ENCODE peak calls at places on chromosome 18, in five cellular contexts. N is osteoblast, I is EH, K is cardiac muscle cell, X is fibroblast of mammary gland. J is an unnamed sample.

GRCh38 chr18:79478484-79479113 is 82.9 kb downstream of the NFATC1 start:
- DNase-seq in X (no peak), N (peak; percentile 87), I (no peak), K (no peak), J (no peak)

GRCh38 chr18:50469380-50469781 is 90.5 kb upstream of the MAPK4 start:
- DNase-seq in K (no peak), N (no peak), X (no peak), I (no peak), J (peak; percentile 2)

GRCh38 chr18:13120967-13121586 is 97.5 kb upstream of the LDLRAD4 start:
- DNase-seq in K (peak; percentile 25), N (no peak), X (peak; percentile 55), I (peak; percentile 77), J (peak; percentile 84)

GRCh38 chr18:41992066-41992465 is 37.0 kb downstream of the PIK3C3 start:
- DNase-seq in K (no peak), I (peak; percentile 32), X (no peak), N (no peak), J (peak; percentile 8)

GRCh38 chr18:13545955-13546354 is 180.4 kb downstream of the FAM210A start:
- DNase-seq in K (no peak), X (no peak), N (no peak), I (no peak), J (no peak)

GRCh38 chr18:27599202-27599829 is 414.2 kb upstream of the CHST9 start:
- DNase-seq in K (peak; percentile 62), I (peak; percentile 40), N (no peak), X (peak; percentile 64), J (peak; percentile 33)

GRCh38 chr18:57461652-57462269 is 26.6 kb downstream of the ONECUT2 start:
- DNase-seq in I (no peak), N (no peak), K (no peak), X (no peak), J (no peak)

GRCh38 chr18:27695509-27695908 is 481.4 kb downstream of the CDH2 start:
- DNase-seq in I (no peak), X (no peak), K (no peak), N (no peak), J (no peak)

GRCh38 chr18:26386002-26386401 is 159.8 kb downstream of the TAF4B start:
- DNase-seq in X (peak; percentile 87), N (no peak), I (peak; percentile 74), K (peak; percentile 92), J (peak; percentile 58)

GRCh38 chr18:23071285-23071684 is 64.0 kb upstream of the CABLES1 start:
- DNase-seq in I (peak; percentile 56), N (no peak), K (peak; percentile 33), X (peak; percentile 22), J (peak; percentile 53)

GRCh38 chr18:78642561-78643398 is 336.8 kb upstream of the SALL3 start:
- DNase-seq in X (no peak), I (no peak), N (peak; percentile 3), K (no peak), J (no peak)

GRCh38 chr18:9663377-9663776 is 44.7 kb upstream of the RAB31 start:
- DNase-seq in I (no peak), X (no peak), K (no peak), N (no peak), J (no peak)

GRCh38 chr18:60198063-60198462 is 174.5 kb downstream of the MC4R start:
- DNase-seq in N (no peak), X (peak; percentile 3), K (peak; percentile 14), I (no peak), J (peak; percentile 53)

GRCh38 chr18:9743200-9744016 is 35.3 kb downstream of the RAB31 start:
- DNase-seq in N (peak; percentile 73), X (peak; percentile 97), K (peak; percentile 86), I (peak; percentile 99), J (peak; percentile 93)

GRCh38 chr18:2002178-2002577 is 569.1 kb downstream of the METTL4 start:
- DNase-seq in X (no peak), K (peak; percentile 38), N (no peak), I (no peak), J (no peak)

GRCh38 chr18:29501952-29502351 is 1325.0 kb upstream of the CDH2 start:
- DNase-seq in X (peak; percentile 90), K (peak; percentile 70), I (peak; percentile 62), N (peak; percentile 58), J (peak; percentile 43)

GRCh38 chr18:49139726-49140125 is 189.0 kb upstream of the SMAD7 start:
- DNase-seq in K (no peak), X (no peak), N (no peak), I (no peak), J (no peak)

GRCh38 chr18:32425466-32425865 is 45.2 kb downstream of the GAREM1 start:
- DNase-seq in I (no peak), K (peak; percentile 84), X (peak; percentile 71), N (peak; percentile 8), J (peak; percentile 3)

GRCh38 chr18:13513015-13513414 is 213.3 kb downstream of the FAM210A start:
- DNase-seq in X (no peak), N (no peak), I (no peak), K (no peak), J (peak; percentile 2)

GRCh38 chr18:37476611-37477295 is 88.8 kb downstream of the CELF4 start:
- DNase-seq in I (no peak), N (peak; percentile 37), K (no peak), X (no peak), J (no peak)

GRCh38 chr18:11392292-11392691 is 217.1 kb upstream of the SLC35G4 start:
- DNase-seq in X (no peak), I (no peak), K (no peak), N (no peak), J (no peak)

GRCh38 chr18:33232318-33232626 is 208.2 kb downstream of the CCDC178 start:
- DNase-seq in X (no peak), K (no peak), I (no peak), N (no peak), J (no peak)

GRCh38 chr18:33596178-33596854 is 18.3 kb downstream of the ASXL3 start:
- DNase-seq in K (peak; percentile 14), N (no peak), I (no peak), X (peak; percentile 81), J (peak; percentile 3)

GRCh38 chr18:75268206-75268605 is 57.6 kb downstream of the TSHZ1 start:
- DNase-seq in K (no peak), I (no peak), N (no peak), X (no peak), J (no peak)

GRCh38 chr18:8167036-8167435 is 442.2 kb upstream of the RAB12 start:
- DNase-seq in K (no peak), X (no peak), I (no peak), N (no peak), J (no peak)

GRCh38 chr18:8871484-8871883 is 166.1 kb downstream of the MTCL1 start:
- DNase-seq in I (peak; percentile 83), N (no peak), X (no peak), K (no peak), J (no peak)

GRCh38 chr18:12639990-12640880 is 17.7 kb downstream of the SPIRE1 start:
- DNase-seq in I (peak; percentile 88), N (peak; percentile 79), X (peak; percentile 76), K (peak; percentile 69), J (peak; percentile 66)

GRCh38 chr18:34494359-34494696 is 215.8 kb upstream of the DTNA start:
- DNase-seq in N (peak; percentile 61), X (no peak), I (no peak), K (no peak), J (no peak)

GRCh38 chr18:44887227-44887631 is 206.5 kb downstream of the SETBP1 start:
- DNase-seq in K (peak; percentile 67), I (peak; percentile 61), X (peak; percentile 87), N (no peak), J (peak; percentile 70)

GRCh38 chr18:41324934-41325333 is 630.1 kb upstream of the PIK3C3 start:
- DNase-seq in I (no peak), K (peak; percentile 37), X (peak; percentile 7), N (no peak), J (peak; percentile 29)

GRCh38 chr18:78816916-78817315 is 162.7 kb upstream of the SALL3 start:
- DNase-seq in X (no peak), K (no peak), I (no peak), N (no peak), J (no peak)

GRCh38 chr18:59140287-59140885 is 702 bp downstream of the SEC11C start:
- DNase-seq in N (peak; percentile 85), X (peak; percentile 27), I (peak; percentile 60), K (peak; percentile 33), J (peak; percentile 39)

GRCh38 chr18:32770181-32770650 is 2.6 kb downstream of the KLHL14 start:
- DNase-seq in I (no peak), K (no peak), X (no peak), N (peak; percentile 75), J (no peak)

GRCh38 chr18:8926464-8926863 is 176.0 kb upstream of the NDUFV2 start:
- DNase-seq in K (no peak), N (no peak), I (no peak), X (no peak), J (no peak)

J was measured in AG10803.